ENCODE peak calls at places on chromosomes 3 and 15, in eight cellular contexts. J, X, U, E, N, H, O and R are unnamed samples.

GRCh38 chr15:29322407-29322806 is 52.8 kb upstream of the NSMCE3 start:
- DNase-seq in N (peak), X (no peak), J (no peak), E (no peak), U (no peak), O (peak), H (no peak), R (no peak)

GRCh38 chr3:78846688-78847087 is 921.1 kb downstream of the ROBO1 start:
- DNase-seq in H (no peak), X (no peak), N (no peak), J (no peak), O (peak), U (no peak), E (no peak), R (peak)

GRCh38 chr15:57227899-57228298 is 148.4 kb upstream of the CGNL1 start:
- DNase-seq in E (no peak), O (no peak), U (no peak), J (peak), N (no peak), X (no peak), H (no peak), R (no peak)

GRCh38 chr3:170228093-170228766 is 6.0 kb downstream of the PRKCI start:
- DNase-seq in O (no peak), X (no peak), N (no peak), H (no peak), U (no peak), J (no peak), E (no peak), R (peak)

GRCh38 chr15:51103330-51103729 is 8.6 kb upstream of the TNFAIP8L3 start:
- DNase-seq in J (no peak), H (no peak), X (no peak), N (no peak), O (no peak), E (no peak), U (no peak), R (no peak)

GRCh38 chr15:84736375-84736774 is 12.0 kb upstream of the ZNF592 start:
- DNase-seq in J (no peak), H (peak), X (no peak), E (peak), O (no peak), N (no peak), U (no peak), R (no peak)

GRCh38 chr3:151011427-151011826 is 38.9 kb upstream of the CLRN1 start:
- DNase-seq in E (no peak), X (no peak), U (no peak), O (no peak), H (no peak), N (peak), J (no peak), R (peak)

GRCh38 chr3:197499427-197499826 is 56.3 kb downstream of the BDH1 start:
- DNase-seq in X (peak), O (no peak), E (no peak), J (no peak), U (no peak), H (no peak), N (no peak), R (peak)

GRCh38 chr3:69090021-69090420 is 5.3 kb downstream of the ARL6IP5 start:
- DNase-seq in J (no peak), U (no peak), E (no peak), H (no peak), N (no peak), X (no peak), O (no peak), R (peak)
- H3K27ac ChIP-seq in J (peak), U (no peak), E (no peak), H (peak), N (no peak), X (no peak), O (no peak), R (no peak)

GRCh38 chr3:42036483-42036823 is 54.7 kb upstream of the TRAK1 start:
- DNase-seq in J (peak), E (no peak), U (no peak), O (peak), X (no peak), N (no peak), H (no peak), R (peak)
- TF ChIP-seq EZH2phosphoT487 in J (no peak), E (no peak), U (no peak), O (no peak), X (no peak), N (no peak), H (no peak), R (no peak)

DNA sequence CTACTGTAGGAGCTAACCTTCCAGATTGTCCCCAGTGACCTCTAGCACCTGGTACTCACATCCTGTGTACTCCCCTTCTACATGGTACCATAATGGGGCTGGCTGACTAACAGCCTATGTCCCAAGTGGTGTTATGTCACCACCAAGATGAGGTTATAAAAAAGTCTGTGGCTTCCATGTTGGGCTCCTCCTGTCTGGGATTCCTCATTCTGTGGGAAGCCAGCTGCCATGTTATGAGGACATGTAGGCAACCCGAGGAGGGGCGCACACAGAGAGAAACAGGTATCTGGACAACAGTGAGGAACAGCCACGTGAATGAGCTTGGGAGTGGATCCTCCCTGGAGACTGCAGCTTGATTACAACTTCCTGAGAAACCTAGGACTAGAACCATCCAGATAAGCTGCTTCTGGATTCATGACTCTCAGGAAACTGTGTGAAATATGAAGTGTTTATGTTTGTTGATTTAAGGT is 21.8 kb downstream of the GOLIM4 start:
- DNase-seq in E (peak), O (no peak), J (no peak), N (no peak), U (no peak), H (no peak), X (no peak), R (no peak)
- TF ChIP-seq CTCF in E (no peak), O (no peak), J (no peak), N (no peak), U (no peak), H (no peak), X (no peak), R (no peak)

GRCh38 chr3:146250449-146251382 is at the start of gene PLSCR4:
- DNase-seq in H (peak), J (peak), U (peak), X (peak), O (peak), E (no peak), N (peak), R (peak)
- H3K27ac ChIP-seq in H (no peak), J (no peak), U (no peak), X (peak), O (peak), E (no peak), N (no peak), R (peak)

GRCh38 chr3:106825962-106826605 is 551.2 kb upstream of the CCDC54 start:
- DNase-seq in H (no peak), J (no peak), E (no peak), U (peak), N (peak), X (no peak), O (peak), R (peak)
- TF ChIP-seq EZH2phosphoT487 in H (no peak), J (no peak), E (no peak), U (no peak), N (no peak), X (no peak), O (no peak), R (no peak)

GRCh38 chr15:98382139-98382538 is 266.2 kb upstream of the IGF1R start:
- DNase-seq in X (no peak), O (no peak), H (no peak), J (no peak), U (peak), E (no peak), N (no peak), R (no peak)
- TF ChIP-seq CTCF in X (peak), O (no peak), H (no peak), J (no peak), U (peak), E (peak), N (peak), R (no peak)

GRCh38 chr3:190204200-190204599 is 83.5 kb upstream of the P3H2 start:
- DNase-seq in E (no peak), U (no peak), N (no peak), X (no peak), H (no peak), J (no peak), O (no peak), R (no peak)

GRCh38 chr3:190210608-190211007 is 89.9 kb upstream of the P3H2 start:
- DNase-seq in U (no peak), O (no peak), H (peak), N (no peak), E (no peak), X (no peak), J (no peak), R (no peak)

GRCh38 chr3:190209533-190209932 is 88.8 kb upstream of the P3H2 start:
- DNase-seq in H (no peak), O (no peak), U (no peak), J (no peak), E (no peak), X (no peak), N (no peak), R (no peak)

GRCh38 chr3:190205739-190206138 is 85.0 kb upstream of the P3H2 start:
- DNase-seq in J (no peak), E (no peak), N (no peak), H (no peak), O (no peak), U (no peak), X (no peak), R (peak)
- H3K27ac ChIP-seq in J (no peak), E (no peak), N (no peak), H (no peak), O (no peak), U (no peak), X (no peak), R (no peak)

GRCh38 chr3:186668426-186668825 is 2.6 kb downstream of the HRG start:
- DNase-seq in H (no peak), E (no peak), O (no peak), X (no peak), J (no peak), N (no peak), U (no peak), R (no peak)
- TF ChIP-seq EZH2phosphoT487 in H (no peak), E (no peak), O (no peak), X (no peak), J (no peak), N (no peak), U (no peak), R (no peak)

GRCh38 chr3:195909294-195909644 is 918 bp upstream of the TNK2 start:
- DNase-seq in O (no peak), U (peak), H (no peak), N (peak), E (no peak), J (no peak), X (no peak), R (peak)
- TF ChIP-seq CTCF in O (no peak), U (no peak), H (no peak), N (no peak), E (no peak), J (peak), X (no peak), R (no peak)